ENCODE peak calls at places on chromosome 7, in four cellular contexts. X is CD8-positive, alpha-beta T cell; I is omental fat pad; M is iPS-NIHi11. Z is an unnamed sample.

GRCh38 chr7:6271694-6272371 is 591 bp downstream of the CYTH3 start:
- DNase-seq in X (peak; percentile 54), M (no peak), I (no peak), Z (no peak)

GRCh38 chr7:1121886-1122831 is 34.2 kb downstream of the GPER1 start:
- DNase-seq in I (no peak), X (no peak), M (no peak), Z (no peak)

GRCh38 chr7:24930856-24931255 is 49.1 kb downstream of the OSBPL3 start:
- DNase-seq in I (no peak), M (no peak), X (no peak), Z (no peak)

GRCh38 chr7:50792342-50793114 is 9.8 kb upstream of the GRB10 start:
- DNase-seq in X (no peak), I (no peak), M (peak; percentile 59), Z (no peak)

GRCh38 chr7:155293721-155294642 is 3.7 kb upstream of the INSIG1 start:
- DNase-seq in X (no peak), I (no peak), M (no peak), Z (no peak)

GRCh38 chr7:139451638-139452037 is 31.8 kb downstream of the KLRG2 start:
- DNase-seq in I (no peak), M (no peak), X (no peak), Z (no peak)

GRCh38 chr7:1856161-1856965 is 186.3 kb downstream of the ELFN1 start:
- DNase-seq in X (no peak), I (no peak), M (no peak), Z (no peak)

GRCh38 chr7:98603010-98603777 is 13.9 kb upstream of the NPTX2 start:
- DNase-seq in M (no peak), I (no peak), X (no peak), Z (no peak)

GRCh38 chr7:136000288-136000913 is 23.2 kb upstream of the MTPN start:
- DNase-seq in I (no peak), M (no peak), X (no peak), Z (no peak)

GRCh38 chr7:112381311-112382091 is 68.8 kb upstream of the IFRD1 start:
- DNase-seq in X (no peak), I (no peak), M (no peak), Z (no peak)

GRCh38 chr7:45687185-45687560 is 113.0 kb downstream of the ADCY1 start:
- DNase-seq in M (no peak), I (no peak), X (peak; percentile 21), Z (no peak)

GRCh38 chr7:32479574-32480200 is 10.5 kb downstream of the LSM5 start:
- DNase-seq in I (no peak), X (no peak), M (peak; percentile 55), Z (no peak)

GRCh38 chr7:105218215-105218614 is 170.5 kb downstream of the SRPK2 start:
- DNase-seq in M (no peak), X (no peak), I (no peak), Z (no peak)

GRCh38 chr7:101746311-101746710 is 71.1 kb upstream of the CUX1 start:
- DNase-seq in M (no peak), X (no peak), I (no peak), Z (no peak)

GRCh38 chr7:2560175-2560695 is 1.5 kb downstream of the IQCE start:
- DNase-seq in M (no peak), I (no peak), X (no peak), Z (no peak)

GRCh38 chr7:67423058-67423457 is 426.4 kb downstream of the TYW1 start:
- DNase-seq in M (no peak), I (no peak), X (no peak), Z (no peak)

GRCh38 chr7:129845972-129846327 is 106.8 kb downstream of the UBE2H start:
- DNase-seq in M (no peak), I (no peak), X (no peak), Z (no peak)

GRCh38 chr7:130490287-130490686 is 1.6 kb upstream of the MEST start:
- DNase-seq in X (no peak), I (no peak), M (peak; percentile 33), Z (no peak)

Z was measured in GM12864.